ENCODE peak calls at places on chromosome 7, in eight cellular contexts. K is GM12864; B is CD8-positive, alpha-beta T cell; S is body of pancreas; V is retinal pigment epithelial cell; C is tibial artery; D is HL-60; R is astrocyte of the spinal cord. Y is an unnamed sample.

GRCh38 chr7:129786179-129786514 is 166.6 kb downstream of the UBE2H start:
- DNase-seq in C (no peak), B (no peak), K (no peak), S (peak), D (no peak), R (no peak), V (no peak), Y (no peak)

GRCh38 chr7:113452245-113452644 is 333.9 kb upstream of the SMIM30 start:
- DNase-seq in R (no peak), K (no peak), D (no peak), B (no peak), V (no peak), S (no peak), C (no peak), Y (no peak)

GRCh38 chr7:25318077-25318476 is 89.8 kb upstream of the NPVF start:
- DNase-seq in R (no peak), S (no peak), K (no peak), D (no peak), B (no peak), V (no peak), C (no peak), Y (no peak)

GRCh38 chr7:65295409-65295808 is 78.2 kb upstream of the ZNF92 start:
- DNase-seq in D (no peak), K (no peak), V (no peak), B (no peak), R (no peak), C (no peak), S (no peak), Y (no peak)

GRCh38 chr7:38318241-38318640 is 44.8 kb upstream of the TARP start:
- DNase-seq in B (no peak), C (no peak), V (no peak), K (no peak), R (no peak), D (peak), S (no peak), Y (no peak)

GRCh38 chr7:121395494-121395960 is 581 bp downstream of the FAM3C start:
- DNase-seq in K (no peak), V (no peak), B (peak), R (peak), C (no peak), D (peak), S (peak), Y (peak)

GRCh38 chr7:97858221-97858620 is 14.0 kb downstream of the ASNS start:
- DNase-seq in V (no peak), K (no peak), B (no peak), D (peak), S (no peak), R (no peak), C (no peak), Y (no peak)

GRCh38 chr7:30735631-30736030 is 16.3 kb upstream of the INMT start:
- DNase-seq in S (no peak), K (no peak), D (no peak), B (no peak), V (no peak), R (no peak), C (no peak), Y (no peak)

GRCh38 chr7:20282960-20283359 is 47.7 kb upstream of the ITGB8 start:
- DNase-seq in V (no peak), R (no peak), C (no peak), K (no peak), B (no peak), D (no peak), S (no peak), Y (no peak)

GRCh38 chr7:124553485-124553884 is 212.1 kb downstream of the GPR37 start:
- DNase-seq in B (no peak), R (no peak), S (no peak), D (no peak), K (no peak), C (no peak), V (no peak), Y (no peak)

GRCh38 chr7:100489121-100489520 is 5.4 kb downstream of the NYAP1 start:
- DNase-seq in C (no peak), V (no peak), R (no peak), S (no peak), B (no peak), K (no peak), D (no peak), Y (no peak)

GRCh38 chr7:99369767-99370353 is 4.7 kb upstream of the ARPC1B start:
- DNase-seq in C (no peak), V (no peak), K (no peak), S (no peak), B (no peak), R (peak), D (no peak), Y (peak)

GRCh38 chr7:39949980-39950472 is at the start of gene CDK13:
- DNase-seq in D (peak), K (peak), C (peak), S (peak), R (peak), B (peak), V (no peak), Y (peak)

GRCh38 chr7:50331564-50332208 is 27.2 kb downstream of the IKZF1 start:
- DNase-seq in S (no peak), D (no peak), B (no peak), V (no peak), C (no peak), K (no peak), R (no peak), Y (no peak)

GRCh38 chr7:87920578-87920977 is 13.5 kb upstream of the ADAM22 start:
- DNase-seq in D (no peak), K (no peak), C (no peak), V (no peak), B (no peak), S (no peak), R (peak), Y (no peak)

GRCh38 chr7:36265720-36266119 is 112.7 kb downstream of the EEPD1 start:
- DNase-seq in B (no peak), D (peak), K (no peak), R (no peak), V (no peak), C (no peak), S (no peak), Y (no peak)
- TF ChIP-seq CTCF in B (no peak), D (no peak), K (no peak), R (no peak), V (no peak), C (no peak), S (no peak), Y (no peak)

GRCh38 chr7:35436452-35436851 is 182.6 kb upstream of the TBX20 start:
- DNase-seq in S (no peak), D (no peak), K (no peak), B (no peak), V (no peak), C (no peak), R (no peak), Y (no peak)

GRCh38 chr7:35424869-35425495 is 171.1 kb upstream of the TBX20 start:
- DNase-seq in R (peak), D (peak), C (no peak), B (peak), S (peak), V (no peak), K (peak), Y (peak)

DNA sequence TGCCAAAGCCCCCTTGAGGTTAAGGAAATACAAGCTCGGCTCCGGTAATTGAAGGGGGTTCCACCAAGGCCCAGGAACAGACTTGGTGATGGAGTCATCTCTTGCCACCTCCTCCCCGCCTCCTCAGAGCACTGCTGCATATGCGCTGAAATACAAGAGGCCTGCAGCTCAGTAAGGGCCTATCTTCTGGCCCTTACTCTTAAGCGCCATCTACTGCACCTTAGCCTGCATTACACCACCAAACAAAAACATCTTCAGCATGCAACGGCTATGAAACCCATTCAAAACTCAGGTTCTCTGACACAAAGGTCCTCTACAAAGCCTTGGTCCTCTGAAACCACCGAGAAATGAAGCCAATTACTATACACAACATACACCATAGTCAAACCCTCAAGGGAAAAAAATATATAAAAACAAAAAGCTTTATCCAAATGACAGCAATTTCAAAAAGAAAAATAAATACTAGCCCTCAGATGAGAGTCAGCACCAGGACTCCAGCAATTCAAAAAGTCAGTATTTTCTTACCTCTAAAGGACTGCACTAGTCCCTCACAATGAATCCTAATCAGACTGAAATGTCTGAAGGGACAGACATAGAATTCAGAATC is 176.8 kb upstream of the TBX20 start:
- DNase-seq in C (no peak), B (no peak), S (no peak), V (no peak), D (peak), K (no peak), R (no peak), Y (peak)
- TF ChIP-seq CTCF in C (no peak), B (no peak), S (no peak), V (peak), D (peak), K (peak), R (peak), Y (peak)

DNA sequence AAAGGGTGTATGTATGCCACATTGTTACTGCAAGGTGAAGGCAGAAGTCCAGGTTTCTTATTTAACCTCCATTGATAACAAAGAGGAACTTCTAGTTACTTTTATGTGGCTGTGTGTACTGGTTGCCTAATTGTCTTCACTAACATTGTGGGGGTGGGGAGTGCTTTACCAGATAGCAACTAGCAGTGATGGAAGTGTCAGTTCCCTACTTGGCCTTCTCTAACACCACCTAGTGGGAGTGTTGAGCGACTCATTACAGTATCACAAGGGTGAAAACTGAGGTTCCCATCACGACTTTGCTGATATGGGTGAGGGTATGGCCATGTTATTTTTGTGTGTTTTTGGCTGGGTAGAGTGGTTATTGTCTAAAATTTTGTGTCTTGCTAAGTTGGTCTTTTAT is 274.4 kb downstream of the THSD7A start:
- DNase-seq in C (no peak), R (no peak), B (no peak), V (no peak), D (peak), K (no peak), S (peak), Y (peak)
- TF ChIP-seq CTCF in C (no peak), R (peak), B (no peak), V (peak), D (peak), K (peak), S (no peak), Y (peak)

GRCh38 chr7:82699773-82700186 is 256.2 kb upstream of the CACNA2D1 start:
- DNase-seq in R (peak), V (peak), B (no peak), D (no peak), C (no peak), S (no peak), K (no peak), Y (peak)

GRCh38 chr7:82704121-82704520 is 260.5 kb upstream of the CACNA2D1 start:
- DNase-seq in K (no peak), C (no peak), B (no peak), D (no peak), S (no peak), V (no peak), R (no peak), Y (no peak)

GRCh38 chr7:82705831-82706230 is 262.3 kb upstream of the CACNA2D1 start:
- DNase-seq in D (peak), B (no peak), V (no peak), K (no peak), R (no peak), S (no peak), C (no peak), Y (no peak)

GRCh38 chr7:82700739-82701138 is 257.2 kb upstream of the CACNA2D1 start:
- DNase-seq in S (no peak), V (no peak), D (no peak), C (no peak), B (no peak), R (no peak), K (no peak), Y (no peak)

GRCh38 chr7:82701941-82702340 is 258.4 kb upstream of the CACNA2D1 start:
- DNase-seq in C (no peak), K (no peak), R (peak), D (no peak), V (no peak), S (no peak), B (no peak), Y (peak)
- TF ChIP-seq CTCF in C (no peak), K (no peak), R (no peak), D (no peak), V (no peak), S (no peak), B (no peak), Y (no peak)

GRCh38 chr7:108525985-108526767 is at the start of gene PNPLA8:
- DNase-seq in R (peak), D (peak), S (peak), C (peak), B (peak), K (peak), V (peak), Y (peak)
- TF ChIP-seq CTCF in R (no peak), D (no peak), S (no peak), C (no peak), B (no peak), K (no peak), V (no peak), Y (no peak)

DNA sequence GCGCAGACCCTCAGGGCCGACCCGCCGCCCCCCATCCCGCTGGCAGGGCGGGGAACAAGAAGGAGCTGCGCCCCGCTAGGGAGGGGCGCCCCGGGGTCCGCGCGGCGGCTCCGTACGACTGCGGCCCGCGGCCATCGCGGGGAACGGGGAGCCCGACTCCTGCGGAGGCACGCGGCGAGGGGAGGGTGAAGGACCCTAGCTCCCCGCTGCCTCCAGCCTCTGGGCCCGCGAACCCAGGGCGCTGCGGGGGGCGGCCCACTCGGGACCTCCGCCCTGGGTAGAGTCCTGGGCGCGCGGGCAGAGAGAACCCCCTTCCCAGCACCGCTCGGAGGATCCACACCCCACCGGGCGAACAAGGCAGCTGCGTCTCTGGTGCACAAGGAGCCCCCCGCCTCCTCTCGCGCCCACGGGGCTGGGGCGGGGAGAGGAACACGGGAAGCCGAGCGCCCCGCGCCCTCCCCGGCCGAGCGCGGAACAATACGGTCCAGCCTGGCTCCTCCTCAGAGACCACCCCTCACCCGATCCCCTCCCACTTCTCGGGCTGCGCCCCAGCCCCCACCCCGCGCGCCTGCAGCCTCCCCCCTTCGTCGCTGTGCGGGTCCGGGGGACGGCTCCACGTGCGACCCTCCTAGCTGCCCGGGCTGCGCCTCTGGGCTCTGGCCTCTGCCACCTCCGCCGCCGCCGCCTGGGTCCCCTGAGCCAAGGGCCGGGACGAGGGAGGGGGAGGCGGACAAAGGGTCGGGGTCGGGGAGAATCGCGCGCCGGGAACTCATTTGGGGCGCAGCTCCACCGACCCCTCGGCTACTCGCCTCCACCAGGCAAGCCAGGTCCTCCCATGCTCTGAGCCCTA is at the start of gene WDR86:
- DNase-seq in V (no peak), D (no peak), R (no peak), K (no peak), C (no peak), B (peak), S (no peak), Y (no peak)
- TF ChIP-seq CTCF in V (no peak), D (no peak), R (no peak), K (no peak), C (no peak), B (no peak), S (no peak), Y (no peak)

GRCh38 chr7:16420649-16421332 is 547 bp downstream of the CRPPA start:
- DNase-seq in K (peak), D (peak), S (peak), C (peak), V (peak), B (peak), R (peak), Y (peak)
- TF ChIP-seq CTCF in K (no peak), D (no peak), S (no peak), C (peak), V (peak), B (no peak), R (peak), Y (no peak)

GRCh38 chr7:131533566-131534561 is 22.6 kb downstream of the PODXL start:
- DNase-seq in R (no peak), C (no peak), K (no peak), V (no peak), S (no peak), D (no peak), B (no peak), Y (no peak)

GRCh38 chr7:131530137-131530536 is 26.3 kb downstream of the PODXL start:
- DNase-seq in R (no peak), V (no peak), S (no peak), C (no peak), B (no peak), K (no peak), D (no peak), Y (no peak)

GRCh38 chr7:131529617-131530016 is 26.8 kb downstream of the PODXL start:
- DNase-seq in S (no peak), B (no peak), C (no peak), V (no peak), K (no peak), D (no peak), R (no peak), Y (no peak)

GRCh38 chr7:131533151-131533559 is 23.3 kb downstream of the PODXL start:
- DNase-seq in D (no peak), V (no peak), K (no peak), B (no peak), S (no peak), R (no peak), C (no peak), Y (no peak)

GRCh38 chr7:131532570-131533091 is 23.8 kb downstream of the PODXL start:
- DNase-seq in C (no peak), V (no peak), B (no peak), D (no peak), S (no peak), R (no peak), K (no peak), Y (no peak)
- TF ChIP-seq CTCF in C (no peak), V (no peak), B (no peak), D (no peak), S (no peak), R (no peak), K (no peak), Y (no peak)

GRCh38 chr7:117135553-117135891 is 182.2 kb downstream of the ST7 start:
- DNase-seq in D (no peak), R (no peak), S (no peak), C (no peak), K (no peak), B (no peak), V (no peak), Y (no peak)
- TF ChIP-seq CTCF in D (no peak), R (no peak), S (no peak), C (no peak), K (no peak), B (no peak), V (no peak), Y (no peak)